ENCODE peak calls at places on chromosomes 16 and 17, in nine cellular contexts. G, X, N, I, R, L, P, V and C are unnamed samples.

GRCh38 chr16:66858740-66859396 is 14.7 kb downstream of the CA7 start:
- DNase-seq in G (no peak), X (peak), N (peak), I (no peak), R (no peak), L (no peak), P (no peak), V (peak), C (peak)

GRCh38 chr17:1322014-1322428 is 42.6 kb downstream of the TRARG1 start:
- DNase-seq in G (no peak), X (no peak), N (no peak), I (no peak), R (no peak), L (no peak), P (no peak), V (no peak), C (peak)

GRCh38 chr17:12472613-12473173 is 193.0 kb upstream of the MYOCD start:
- DNase-seq in G (no peak), X (no peak), N (no peak), I (no peak), R (no peak), L (no peak), P (no peak), V (no peak), C (no peak)

GRCh38 chr16:11142951-11143740 is 112.9 kb downstream of the SOCS1 start:
- DNase-seq in G (no peak), X (no peak), N (no peak), I (no peak), R (no peak), L (no peak), P (no peak), V (no peak), C (no peak)

GRCh38 chr16:4869147-4869790 is 22.0 kb downstream of the UBN1 start:
- DNase-seq in G (no peak), X (no peak), N (no peak), I (no peak), R (no peak), L (no peak), P (no peak), V (no peak), C (no peak)

GRCh38 chr17:28997811-28998210 is 8.0 kb downstream of the SEZ6 start:
- DNase-seq in G (no peak), X (no peak), N (no peak), I (no peak), R (no peak), L (no peak), P (no peak), V (no peak), C (no peak)

GRCh38 chr16:57795431-57795878 is 6.8 kb downstream of the KIFC3 start:
- DNase-seq in G (no peak), X (no peak), N (peak), I (peak), R (peak), L (no peak), P (no peak), V (no peak), C (no peak)

GRCh38 chr17:35630530-35631148 is 43.5 kb downstream of the AP2B1 start:
- DNase-seq in G (no peak), X (no peak), N (no peak), I (no peak), R (no peak), L (no peak), P (no peak), V (no peak), C (no peak)

GRCh38 chr16:23679274-23679985 is 741 bp downstream of the PLK1 start:
- DNase-seq in G (no peak), X (peak), N (peak), I (peak), R (no peak), L (peak), P (no peak), V (no peak), C (peak)

GRCh38 chr16:1181715-1182671 is 29.1 kb downstream of the CACNA1H start:
- DNase-seq in G (no peak), X (no peak), N (peak), I (peak), R (no peak), L (peak), P (no peak), V (peak), C (peak)

GRCh38 chr17:56737741-56738161 is 96.0 kb downstream of the C17orf67 start:
- DNase-seq in G (peak), X (no peak), N (peak), I (no peak), R (no peak), L (peak), P (no peak), V (no peak), C (no peak)

GRCh38 chr17:21059761-21060160 is 16.9 kb upstream of the USP22 start:
- DNase-seq in G (no peak), X (no peak), N (no peak), I (no peak), R (no peak), L (no peak), P (no peak), V (no peak), C (no peak)

GRCh38 chr17:55284944-55285339 is 20.2 kb downstream of the HLF start:
- DNase-seq in G (no peak), X (no peak), N (no peak), I (no peak), R (no peak), L (no peak), P (no peak), V (no peak), C (no peak)
- H3K4me3 ChIP-seq in G (no peak), X (no peak), N (no peak), I (no peak), R (no peak), L (no peak), P (no peak), V (no peak), C (no peak)

DNA sequence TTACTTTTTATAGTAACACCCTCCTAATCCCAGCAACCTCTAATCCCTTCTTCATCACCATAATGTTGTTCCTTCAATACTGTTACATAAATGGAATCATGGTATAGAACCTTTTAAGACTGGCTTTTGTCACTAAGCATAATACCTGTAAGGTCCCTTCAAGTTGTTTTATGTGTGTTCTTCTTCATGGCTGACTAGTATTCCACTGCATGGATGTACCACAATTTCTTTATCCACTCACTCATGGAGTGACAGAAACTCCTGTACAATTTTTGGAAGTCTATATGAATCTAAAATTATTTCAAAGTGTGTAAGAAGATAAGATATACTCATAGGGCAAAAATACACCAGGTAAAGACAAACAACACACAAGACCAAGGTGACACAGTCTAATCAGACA is 36.8 kb downstream of the MEAK7 start:
- DNase-seq in G (no peak), X (no peak), N (no peak), I (no peak), R (no peak), L (no peak), P (no peak), V (no peak), C (no peak)
- H3K4me3 ChIP-seq in G (no peak), X (no peak), N (no peak), I (no peak), R (no peak), L (no peak), P (no peak), V (no peak), C (no peak)

GRCh38 chr17:80264793-80265075 is 4.1 kb downstream of the RNF213 start:
- DNase-seq in G (no peak), X (no peak), N (no peak), I (no peak), R (no peak), L (no peak), P (no peak), V (no peak), C (no peak)

GRCh38 chr17:80262775-80263244 is 2.2 kb downstream of the RNF213 start:
- DNase-seq in G (no peak), X (no peak), N (peak), I (no peak), R (no peak), L (no peak), P (no peak), V (no peak), C (no peak)

GRCh38 chr17:80265205-80266068 is 4.8 kb downstream of the RNF213 start:
- DNase-seq in G (no peak), X (no peak), N (no peak), I (no peak), R (peak), L (no peak), P (no peak), V (no peak), C (no peak)

GRCh38 chr17:80263253-80264047 is 2.8 kb downstream of the RNF213 start:
- DNase-seq in G (peak), X (peak), N (peak), I (no peak), R (peak), L (peak), P (peak), V (peak), C (peak)

GRCh38 chr17:80264048-80264792 is 3.6 kb downstream of the RNF213 start:
- DNase-seq in G (no peak), X (peak), N (peak), I (no peak), R (peak), L (peak), P (peak), V (no peak), C (no peak)
- H3K4me3 ChIP-seq in G (no peak), X (peak), N (no peak), I (no peak), R (peak), L (no peak), P (peak), V (peak), C (peak)

GRCh38 chr17:63623786-63624185 is 1.6 kb downstream of the MAP3K3 start:
- DNase-seq in G (no peak), X (no peak), N (no peak), I (no peak), R (no peak), L (no peak), P (no peak), V (no peak), C (no peak)

GRCh38 chr17:63622571-63623390 is 564 bp downstream of the MAP3K3 start:
- DNase-seq in G (no peak), X (peak), N (peak), I (peak), R (peak), L (peak), P (no peak), V (peak), C (peak)

GRCh38 chr17:63629627-63630026 is 7.4 kb downstream of the MAP3K3 start:
- DNase-seq in G (no peak), X (no peak), N (no peak), I (no peak), R (no peak), L (no peak), P (no peak), V (no peak), C (no peak)

GRCh38 chr17:63631062-63631461 is 8.8 kb downstream of the MAP3K3 start:
- DNase-seq in G (no peak), X (no peak), N (no peak), I (no peak), R (no peak), L (no peak), P (no peak), V (no peak), C (no peak)

GRCh38 chr17:63626551-63627228 is 4.5 kb downstream of the MAP3K3 start:
- DNase-seq in G (no peak), X (no peak), N (no peak), I (no peak), R (no peak), L (no peak), P (no peak), V (no peak), C (no peak)
- H3K4me3 ChIP-seq in G (no peak), X (no peak), N (no peak), I (no peak), R (no peak), L (no peak), P (no peak), V (no peak), C (no peak)

DNA sequence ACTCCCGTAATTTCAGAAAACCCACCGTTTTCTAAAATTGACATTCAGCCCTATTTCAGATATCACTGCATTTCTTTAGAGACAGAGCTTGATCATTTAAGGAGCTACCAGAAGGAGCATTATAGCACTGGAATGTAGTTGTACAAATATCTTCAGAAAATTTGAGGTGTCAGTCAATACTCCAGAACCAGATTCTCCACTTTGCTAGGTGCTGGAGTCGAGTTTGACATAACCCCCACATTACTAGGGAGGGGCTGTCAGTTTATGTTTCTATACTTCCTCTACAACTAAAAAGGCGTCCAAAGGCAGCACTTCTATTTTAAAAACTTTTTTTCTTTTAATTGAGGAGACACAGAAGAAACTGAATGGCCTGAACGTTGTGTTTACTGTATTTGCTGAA is 899 bp upstream of the KIAA0513 start:
- DNase-seq in G (no peak), X (no peak), N (no peak), I (no peak), R (no peak), L (no peak), P (no peak), V (no peak), C (no peak)
- H3K4me3 ChIP-seq in G (peak), X (peak), N (no peak), I (peak), R (no peak), L (peak), P (peak), V (peak), C (peak)

GRCh38 chr16:3088450-3088849 is 10.6 kb downstream of the ZSCAN10 start:
- DNase-seq in G (no peak), X (peak), N (peak), I (no peak), R (no peak), L (peak), P (no peak), V (no peak), C (peak)

GRCh38 chr16:3085868-3086595 is 13.1 kb downstream of the ZSCAN10 start:
- DNase-seq in G (no peak), X (peak), N (no peak), I (no peak), R (no peak), L (no peak), P (no peak), V (no peak), C (no peak)

GRCh38 chr16:3086596-3087242 is 12.4 kb downstream of the ZSCAN10 start:
- DNase-seq in G (no peak), X (no peak), N (peak), I (no peak), R (peak), L (peak), P (no peak), V (no peak), C (no peak)

GRCh38 chr16:3087836-3088235 is 11.3 kb downstream of the ZSCAN10 start:
- DNase-seq in G (no peak), X (peak), N (peak), I (no peak), R (no peak), L (peak), P (no peak), V (no peak), C (no peak)

GRCh38 chr16:3087243-3087791 is 11.8 kb downstream of the ZSCAN10 start:
- DNase-seq in G (no peak), X (peak), N (peak), I (peak), R (no peak), L (peak), P (no peak), V (peak), C (no peak)
- H3K4me3 ChIP-seq in G (no peak), X (peak), N (no peak), I (no peak), R (peak), L (no peak), P (no peak), V (no peak), C (peak)

GRCh38 chr16:8798174-8798527 is 512 bp downstream of the PMM2 start:
- DNase-seq in G (no peak), X (no peak), N (no peak), I (no peak), R (no peak), L (no peak), P (no peak), V (no peak), C (no peak)

GRCh38 chr16:8796469-8797363 is 723 bp downstream of the TMEM186 start:
- DNase-seq in G (no peak), X (no peak), N (no peak), I (no peak), R (no peak), L (no peak), P (no peak), V (no peak), C (no peak)

GRCh38 chr16:8795818-8796217 is 1.6 kb downstream of the TMEM186 start:
- DNase-seq in G (no peak), X (no peak), N (no peak), I (no peak), R (no peak), L (no peak), P (no peak), V (no peak), C (no peak)

GRCh38 chr16:8798535-8799157 is 1.0 kb downstream of the PMM2 start:
- DNase-seq in G (no peak), X (no peak), N (no peak), I (no peak), R (no peak), L (no peak), P (no peak), V (no peak), C (no peak)

GRCh38 chr16:8797364-8798173 is at the start of the genes PMM2 and TMEM186:
- DNase-seq in G (peak), X (peak), N (peak), I (peak), R (peak), L (peak), P (peak), V (peak), C (peak)
- H3K4me3 ChIP-seq in G (peak), X (peak), N (peak), I (peak), R (peak), L (peak), P (peak), V (peak), C (peak)

GRCh38 chr17:77372444-77373297 is 231.9 kb downstream of the SEC14L1 start:
- DNase-seq in G (no peak), X (peak), N (peak), I (no peak), R (peak), L (peak), P (peak), V (peak), C (peak)
- H3K4me3 ChIP-seq in G (peak), X (peak), N (peak), I (no peak), R (peak), L (peak), P (peak), V (peak), C (peak)